ENCODE peak calls at places on chromosomes 16 and 17, in ten cellular contexts. B, P, M, K, S, Q, U, C, D and F are unnamed samples.

GRCh38 chr16:74922150-74923138 is 62.5 kb downstream of the WDR59 start:
- DNase-seq in B (no peak), P (no peak), M (no peak), K (no peak), S (no peak), Q (no peak), U (no peak), C (no peak), D (no peak), F (no peak)

GRCh38 chr16:54976651-54977200 is 46.1 kb downstream of the IRX5 start:
- DNase-seq in B (no peak), P (no peak), M (no peak), K (no peak), S (no peak), Q (no peak), U (no peak), C (no peak), D (no peak), F (no peak)

GRCh38 chr16:48592839-48593429 is 17.0 kb downstream of the N4BP1 start:
- DNase-seq in B (no peak), P (no peak), M (no peak), K (no peak), S (no peak), Q (no peak), U (no peak), C (no peak), D (no peak), F (peak; percentile 50)

GRCh38 chr16:70695351-70696070 is 9.7 kb upstream of the MTSS2 start:
- DNase-seq in B (no peak), P (no peak), M (no peak), K (no peak), S (peak; percentile 75), Q (peak; percentile 73), U (peak; percentile 79), C (no peak), D (no peak), F (peak; percentile 19)

GRCh38 chr17:76444518-76445311 is 8.2 kb downstream of the UBE2O start:
- DNase-seq in B (no peak), P (no peak), M (peak; percentile 32), K (no peak), S (peak; percentile 75), Q (no peak), U (no peak), C (no peak), D (no peak), F (no peak)

GRCh38 chr17:37430051-37430591 is 23.4 kb downstream of the TADA2A start:
- DNase-seq in B (peak; percentile 42), P (no peak), M (no peak), K (no peak), S (no peak), Q (no peak), U (no peak), C (no peak), D (peak; percentile 75), F (no peak)

GRCh38 chr17:72099919-72100318 is 20.9 kb upstream of the SOX9 start:
- DNase-seq in B (no peak), P (no peak), M (no peak), K (no peak), S (no peak), Q (no peak), U (no peak), C (no peak), D (no peak), F (no peak)

GRCh38 chr16:29816694-29817441 is 916 bp downstream of the PAGR1 start:
- DNase-seq in B (peak; percentile 78), P (no peak), M (peak; percentile 68), K (no peak), S (peak; percentile 85), Q (peak; percentile 69), U (peak; percentile 82), C (no peak), D (peak; percentile 66), F (peak; percentile 80)

GRCh38 chr17:15382866-15383265 is 41.5 kb upstream of the TEKT3 start:
- DNase-seq in B (no peak), P (no peak), M (no peak), K (no peak), S (peak; percentile 5), Q (no peak), U (no peak), C (no peak), D (no peak), F (no peak)

GRCh38 chr17:4634981-4635380 is 6.5 kb downstream of the ALOX15 start:
- DNase-seq in B (no peak), P (no peak), M (no peak), K (no peak), S (no peak), Q (no peak), U (no peak), C (no peak), D (peak; percentile 50), F (no peak)

GRCh38 chr16:84714028-84714427 is 14.2 kb downstream of the USP10 start:
- DNase-seq in B (no peak), P (no peak), M (no peak), K (no peak), S (no peak), Q (no peak), U (no peak), C (no peak), D (no peak), F (no peak)

GRCh38 chr17:63966646-63967265 is 6.0 kb downstream of the SCN4A start:
- DNase-seq in B (no peak), P (no peak), M (no peak), K (peak; percentile 73), S (no peak), Q (no peak), U (no peak), C (peak; percentile 41), D (no peak), F (no peak)

GRCh38 chr17:43755389-43755875 is 3.2 kb downstream of the SOST start:
- DNase-seq in B (no peak), P (no peak), M (no peak), K (no peak), S (peak; percentile 95), Q (peak; percentile 30), U (no peak), C (no peak), D (peak; percentile 28), F (no peak)

GRCh38 chr17:44599298-44600175 is 42.3 kb downstream of the FZD2 start:
- DNase-seq in B (peak; percentile 90), P (no peak), M (peak; percentile 87), K (no peak), S (peak; percentile 86), Q (no peak), U (peak; percentile 55), C (no peak), D (peak; percentile 93), F (no peak)

GRCh38 chr17:40362696-40363479 is 1.6 kb downstream of the GJD3 start:
- DNase-seq in B (peak; percentile 91), P (peak; percentile 62), M (peak; percentile 67), K (peak; percentile 65), S (peak; percentile 98), Q (peak; percentile 69), U (peak; percentile 77), C (peak; percentile 75), D (peak; percentile 81), F (peak; percentile 82)

GRCh38 chr16:3577302-3577752 is at the start of gene NLRC3:
- DNase-seq in B (no peak), P (peak; percentile 34), M (no peak), K (peak; percentile 60), S (no peak), Q (no peak), U (no peak), C (peak; percentile 54), D (no peak), F (peak; percentile 73)

GRCh38 chr16:56657555-56658430 is at the start of gene MT1F:
- DNase-seq in B (peak; percentile 32), P (peak; percentile 67), M (no peak), K (peak; percentile 55), S (peak; percentile 97), Q (peak; percentile 73), U (peak; percentile 84), C (peak; percentile 54), D (peak; percentile 31), F (peak; percentile 4)

GRCh38 chr17:10633738-10634379 is 23.2 kb downstream of the MYH3 start:
- DNase-seq in B (no peak), P (no peak), M (no peak), K (no peak), S (no peak), Q (no peak), U (no peak), C (no peak), D (no peak), F (peak; percentile 71)

GRCh38 chr17:61467416-61468262 is 15.4 kb downstream of the TBX4 start:
- DNase-seq in B (peak; percentile 55), P (no peak), M (no peak), K (no peak), S (peak; percentile 96), Q (no peak), U (peak; percentile 54), C (no peak), D (peak; percentile 39), F (peak; percentile 52)

GRCh38 chr16:66668777-66669444 is 27.6 kb downstream of the CMTM4 start:
- DNase-seq in B (peak; percentile 71), P (no peak), M (no peak), K (no peak), S (no peak), Q (no peak), U (no peak), C (no peak), D (peak; percentile 81), F (no peak)

GRCh38 chr16:67339453-67339852 is 12.8 kb downstream of the LRRC36 start:
- DNase-seq in B (peak; percentile 15), P (no peak), M (no peak), K (no peak), S (no peak), Q (no peak), U (no peak), C (no peak), D (peak; percentile 35), F (peak; percentile 16)

GRCh38 chr17:55547027-55547670 is 35.9 kb upstream of the SMIM36 start:
- DNase-seq in B (peak; percentile 12), P (no peak), M (no peak), K (no peak), S (no peak), Q (no peak), U (no peak), C (no peak), D (peak; percentile 60), F (no peak)

GRCh38 chr17:65848751-65849150 is 287.3 kb upstream of the AXIN2 start:
- DNase-seq in B (no peak), P (no peak), M (no peak), K (no peak), S (peak; percentile 61), Q (no peak), U (no peak), C (no peak), D (no peak), F (no peak)

GRCh38 chr16:8812162-8812843 is 14.7 kb downstream of the PMM2 start:
- DNase-seq in B (no peak), P (no peak), M (no peak), K (no peak), S (no peak), Q (no peak), U (no peak), C (no peak), D (no peak), F (no peak)

GRCh38 chr17:56699186-56699895 is 105.8 kb downstream of the NOG start:
- DNase-seq in B (peak; percentile 97), P (no peak), M (peak; percentile 91), K (no peak), S (peak; percentile 97), Q (peak; percentile 26), U (no peak), C (no peak), D (peak; percentile 99), F (no peak)

GRCh38 chr17:64329571-64329970 is 61.1 kb downstream of the PECAM1 start:
- DNase-seq in B (no peak), P (no peak), M (no peak), K (no peak), S (no peak), Q (no peak), U (no peak), C (no peak), D (no peak), F (no peak)

GRCh38 chr17:13365331-13365730 is 236.4 kb downstream of the HS3ST3A1 start:
- DNase-seq in B (peak; percentile 24), P (no peak), M (no peak), K (no peak), S (no peak), Q (no peak), U (no peak), C (no peak), D (peak; percentile 20), F (no peak)

GRCh38 chr17:42522263-42522790 is 13.7 kb upstream of the NAGLU start:
- DNase-seq in B (no peak), P (no peak), M (no peak), K (no peak), S (peak; percentile 43), Q (no peak), U (peak; percentile 42), C (no peak), D (no peak), F (no peak)